ENCODE peak calls at places on chromosomes 6 and 20, in four cellular contexts. N is hepatocyte, G is neural progenitor cell, K is brain microvascular endothelial cell. Z is an unnamed sample.

GRCh38 chr20:62697468-62697912 is 11.1 kb upstream of the NTSR1 start:
- DNase-seq in G (no peak), K (no peak), N (no peak), Z (no peak)

GRCh38 chr6:69622230-69622629 is 174.6 kb downstream of the LMBRD1 start:
- DNase-seq in G (no peak), N (no peak), K (no peak), Z (no peak)

GRCh38 chr6:158536891-158537798 is 22.7 kb upstream of the TMEM181 start:
- DNase-seq in G (peak), K (no peak), N (peak), Z (peak)

GRCh38 chr6:167706313-167707109 is 120.2 kb upstream of the AFDN start:
- DNase-seq in K (no peak), G (no peak), N (no peak), Z (no peak)

GRCh38 chr20:25437153-25437581 is 29.7 kb downstream of the GINS1 start:
- DNase-seq in N (peak), G (peak), K (no peak), Z (peak)

GRCh38 chr20:17536944-17537444 is 5.8 kb upstream of the BFSP1 start:
- DNase-seq in N (peak), K (peak), G (peak), Z (peak)

GRCh38 chr6:116221067-116221466 is 32.8 kb downstream of the TSPYL4 start:
- DNase-seq in K (no peak), N (no peak), G (no peak), Z (no peak)

GRCh38 chr20:31890646-31891045 is 20.2 kb downstream of the TTLL9 start:
- DNase-seq in G (no peak), N (no peak), K (no peak), Z (no peak)

GRCh38 chr6:45555981-45556771 is 178.4 kb upstream of the SUPT3H start:
- DNase-seq in G (peak), N (peak), K (peak), Z (no peak)

GRCh38 chr6:88982720-88983119 is 19.3 kb upstream of the RNGTT start:
- DNase-seq in N (peak), G (peak), K (peak), Z (peak)

GRCh38 chr6:65416640-65417039 is 290.4 kb downstream of the EYS start:
- DNase-seq in N (no peak), G (no peak), K (no peak), Z (no peak)

GRCh38 chr6:167200806-167201205 is 43.0 kb upstream of the GPR31 start:
- DNase-seq in N (no peak), K (no peak), G (no peak), Z (no peak)

GRCh38 chr6:87214831-87215230 is 59.5 kb downstream of the ZNF292 start:
- DNase-seq in N (no peak), G (no peak), K (no peak), Z (no peak)

GRCh38 chr6:87210979-87211378 is 55.6 kb downstream of the ZNF292 start:
- DNase-seq in G (no peak), K (no peak), N (no peak), Z (no peak)

GRCh38 chr6:87209812-87210211 is 54.4 kb downstream of the ZNF292 start:
- DNase-seq in G (no peak), K (no peak), N (no peak), Z (no peak)

GRCh38 chr6:87212596-87212995 is 57.2 kb downstream of the ZNF292 start:
- DNase-seq in K (no peak), G (no peak), N (no peak), Z (no peak)

DNA sequence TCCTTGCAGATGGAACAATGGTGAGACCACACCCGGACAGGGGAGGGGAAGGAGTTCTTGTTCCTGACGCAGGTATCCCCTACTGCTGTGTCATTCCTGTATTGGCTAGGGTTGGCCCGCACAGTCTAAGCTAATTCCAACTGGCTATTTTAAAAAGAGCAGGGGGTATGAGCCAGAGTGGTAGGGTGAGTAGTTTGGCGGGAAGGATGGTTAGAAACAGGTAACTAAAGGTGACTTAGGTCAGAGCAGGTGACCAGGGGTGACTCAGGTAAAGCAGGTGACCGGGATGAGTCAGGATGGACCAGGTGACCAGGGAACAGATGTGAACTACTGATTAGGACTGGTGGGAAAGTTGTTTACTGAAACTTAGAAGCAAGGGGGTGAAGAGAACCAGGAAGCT is 58.0 kb downstream of the ZNF292 start:
- DNase-seq in N (peak), G (no peak), K (no peak), Z (no peak)
- H3K27ac ChIP-seq in N (peak), G (no peak), K (no peak), Z (no peak)

GRCh38 chr6:146775227-146775626 is 176.5 kb downstream of the ADGB start:
- DNase-seq in K (no peak), G (no peak), N (no peak), Z (peak)
- TF ChIP-seq CTCF in K (no peak), G (peak), N (peak), Z (no peak)

GRCh38 chr20:2114990-2115681 is 13.5 kb downstream of the STK35 start:
- DNase-seq in G (no peak), N (peak), K (no peak), Z (no peak)
- H3K27ac ChIP-seq in G (no peak), N (peak), K (no peak), Z (no peak)

GRCh38 chr6:49570474-49571079 is 20.1 kb downstream of the C6orf141 start:
- DNase-seq in G (no peak), N (no peak), K (no peak), Z (no peak)
- TF ChIP-seq CTCF in G (no peak), N (peak), K (no peak), Z (peak)

Z was measured in RWPE1.